ENCODE peak calls at places on chromosomes 2 and 18, in nine cellular contexts. T is psoas muscle, X is right cardiac atrium, R is A673, U is AG10803, V is cardiac fibroblast, Q is fibroblast of villous mesenchyme, F is right atrium auricular region, S is PC-9. C is an unnamed sample.
A peak's percentile ranks its signal among the peaks of the same experiment; 100 is the strongest.

GRCh38 chr2:238887616-238888015 is 39.7 kb downstream of the TWIST2 start:
- DNase-seq in R (no peak), V (no peak), F (no peak), U (no peak), S (no peak), Q (no peak), X (peak; percentile 2), T (no peak), C (no peak)

GRCh38 chr2:13682878-13683277 is 949.6 kb upstream of the LRATD1 start:
- DNase-seq in T (no peak), S (no peak), R (no peak), Q (peak; percentile 27), F (no peak), X (no peak), V (peak; percentile 84), U (peak; percentile 20), C (peak; percentile 88)

GRCh38 chr2:88190808-88191721 is 20.9 kb downstream of the THNSL2 start:
- DNase-seq in S (peak; percentile 43), Q (peak; percentile 39), U (peak; percentile 35), V (peak; percentile 23), X (no peak), R (peak; percentile 49), F (no peak), T (no peak), C (no peak)

GRCh38 chr18:48590678-48591077 is 51.8 kb downstream of the CTIF start:
- DNase-seq in F (no peak), X (no peak), Q (peak; percentile 65), S (peak; percentile 48), T (no peak), R (peak; percentile 66), U (peak; percentile 93), V (peak; percentile 94), C (no peak)

GRCh38 chr18:74412106-74412880 is 44.8 kb downstream of the DIPK1C start:
- DNase-seq in R (no peak), T (no peak), X (no peak), V (no peak), S (no peak), U (no peak), Q (no peak), F (no peak), C (no peak)

GRCh38 chr2:37614061-37614802 is 57.2 kb downstream of the CDC42EP3 start:
- DNase-seq in R (no peak), U (peak; percentile 95), S (no peak), F (no peak), V (peak; percentile 92), T (no peak), X (no peak), Q (peak; percentile 89), C (no peak)

GRCh38 chr2:71720283-71720560 is 266.9 kb downstream of the DYSF start:
- DNase-seq in U (peak; percentile 63), F (no peak), R (no peak), Q (no peak), X (peak; percentile 40), V (no peak), T (no peak), S (no peak), C (no peak)

GRCh38 chr18:306608-307255 is 38.9 kb upstream of the THOC1 start:
- DNase-seq in V (no peak), U (no peak), X (no peak), S (no peak), T (no peak), Q (no peak), F (no peak), R (no peak), C (peak; percentile 58)

GRCh38 chr18:59629894-59630293 is 67.3 kb downstream of the CCBE1 start:
- DNase-seq in F (no peak), T (no peak), R (no peak), X (peak; percentile 55), U (peak; percentile 67), Q (peak; percentile 61), V (no peak), S (no peak), C (no peak)

GRCh38 chr2:222797308-222797707 is 63.5 kb upstream of the ACSL3 start:
- DNase-seq in X (no peak), T (no peak), V (peak; percentile 66), F (no peak), R (peak; percentile 66), S (peak; percentile 68), Q (peak; percentile 29), U (peak; percentile 71), C (no peak)

GRCh38 chr2:174667461-174667860 is 69.9 kb upstream of the WIPF1 start:
- DNase-seq in F (no peak), V (no peak), S (no peak), Q (no peak), T (no peak), R (no peak), X (no peak), U (no peak), C (no peak)

GRCh38 chr18:77086656-77087390 is 45.8 kb downstream of the MBP start:
- DNase-seq in S (peak; percentile 50), U (peak; percentile 11), Q (peak; percentile 63), R (no peak), X (no peak), F (no peak), V (peak; percentile 63), T (peak; percentile 42), C (no peak)

GRCh38 chr2:187220100-187220499 is 228.0 kb downstream of the CALCRL start:
- DNase-seq in X (no peak), S (no peak), F (no peak), V (no peak), U (no peak), R (no peak), T (no peak), Q (no peak), C (no peak)

GRCh38 chr2:23385748-23386421 is 906 bp downstream of the KLHL29 start:
- DNase-seq in S (no peak), T (peak; percentile 39), V (peak; percentile 33), R (peak; percentile 38), X (peak; percentile 26), U (peak; percentile 34), F (no peak), Q (no peak), C (no peak)

GRCh38 chr2:65377556-65378307 is 54.7 kb downstream of the SPRED2 start:
- DNase-seq in Q (peak; percentile 87), U (peak; percentile 77), X (no peak), S (peak; percentile 94), T (no peak), F (no peak), V (peak; percentile 85), R (peak; percentile 52), C (no peak)

GRCh38 chr2:96842600-96842999 is 1.2 kb downstream of the ANKRD23 start:
- DNase-seq in U (no peak), F (peak; percentile 75), S (no peak), T (peak; percentile 85), V (no peak), R (no peak), Q (no peak), X (peak; percentile 64), C (no peak)
- H3K4me3 ChIP-seq in U (no peak overlapping the region), F (peak overlapping the region; percentile 25), S (no peak overlapping the region), T (peak overlapping the region; percentile 71), V (no peak overlapping the region), R (no peak overlapping the region), Q (no peak overlapping the region), X (no peak overlapping the region), C (no peak overlapping the region)

GRCh38 chr2:179049203-179049545 is 763 bp downstream of the CCDC141 start:
- DNase-seq in U (no peak), Q (no peak), R (no peak), F (no peak), V (no peak), T (no peak), X (no peak), S (no peak), C (no peak)

GRCh38 chr2:179049546-179050311 is at the start of gene CCDC141:
- DNase-seq in V (peak; percentile 27), S (no peak), X (peak; percentile 19), Q (no peak), F (no peak), U (no peak), T (no peak), R (no peak), C (no peak)

DNA sequence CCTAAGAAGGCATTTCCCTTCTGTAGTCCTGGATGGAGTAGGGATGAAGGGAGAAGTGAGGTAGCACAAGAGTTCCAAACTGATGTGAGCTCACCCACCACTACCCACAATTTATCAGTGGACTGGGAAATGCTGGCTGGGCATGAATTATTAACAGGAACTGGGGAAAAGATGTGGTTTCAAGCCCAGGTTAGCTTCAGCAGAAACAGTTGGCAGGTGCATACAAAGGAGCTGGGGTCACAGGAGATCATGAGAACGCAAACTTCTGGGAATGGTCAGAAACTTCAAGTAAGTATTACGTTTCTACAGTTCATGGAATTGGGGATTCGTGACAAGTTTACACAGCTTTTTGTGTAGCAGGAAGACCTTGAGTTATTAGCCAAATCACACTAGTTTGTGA is 5.4 kb downstream of the CCDC141 start:
- DNase-seq in X (no peak), V (no peak), S (no peak), F (no peak), Q (no peak), T (no peak), U (no peak), R (no peak), C (no peak)
- H3K4me3 ChIP-seq in X (no peak overlapping the region), V (no peak overlapping the region), S (no peak overlapping the region), F (no peak overlapping the region), Q (no peak overlapping the region), T (no peak overlapping the region), U (no peak overlapping the region), R (no peak overlapping the region), C (no peak overlapping the region)

GRCh38 chr2:168639024-168639423 is 163.4 kb upstream of the NOSTRIN start:
- DNase-seq in R (no peak), S (no peak), T (no peak), V (no peak), X (no peak), F (no peak), U (no peak), Q (peak; percentile 72), C (no peak)
- H3K4me3 ChIP-seq in R (no peak overlapping the region), S (no peak overlapping the region), T (no peak overlapping the region), V (no peak overlapping the region), X (no peak overlapping the region), F (no peak overlapping the region), U (no peak overlapping the region), Q (no peak overlapping the region), C (no peak overlapping the region)

GRCh38 chr2:137005173-137005572 is 239.8 kb downstream of the THSD7B start:
- DNase-seq in F (no peak), V (no peak), U (no peak), Q (no peak), X (no peak), R (no peak), T (no peak), S (no peak), C (no peak)

GRCh38 chr2:137009953-137010352 is 244.6 kb downstream of the THSD7B start:
- DNase-seq in X (no peak), V (no peak), T (no peak), S (no peak), Q (no peak), F (no peak), U (no peak), R (no peak), C (no peak)

GRCh38 chr2:137002911-137003310 is 237.6 kb downstream of the THSD7B start:
- DNase-seq in S (no peak), X (no peak), V (no peak), T (no peak), U (no peak), Q (no peak), R (no peak), F (no peak), C (no peak)

DNA sequence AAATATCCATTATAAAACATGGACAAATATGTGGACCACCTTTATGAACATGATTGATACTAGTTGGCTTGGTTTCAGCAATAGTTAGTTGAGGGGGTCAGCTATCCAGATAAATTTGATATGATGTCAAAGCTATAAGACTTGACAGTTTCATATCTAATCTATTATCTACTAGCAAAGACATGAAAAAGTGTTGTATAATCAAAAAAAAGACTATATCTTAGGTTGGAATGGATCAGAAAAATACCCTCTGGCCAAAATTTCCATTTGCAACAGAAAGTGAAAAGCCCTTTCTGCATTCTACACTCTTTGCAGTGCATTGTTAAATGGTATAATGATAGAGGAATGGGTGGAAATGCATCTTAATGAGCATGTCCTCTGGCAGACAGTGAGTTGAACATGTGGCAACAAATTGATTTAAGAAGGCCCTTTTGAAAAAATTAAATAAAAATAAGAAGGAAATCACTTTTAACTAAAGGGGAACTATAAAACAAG is 242.6 kb downstream of the THSD7B start:
- DNase-seq in U (no peak), S (no peak), Q (no peak), R (no peak), F (no peak), T (no peak), V (no peak), X (no peak), C (no peak)
- H3K4me3 ChIP-seq in U (no peak overlapping the region), S (no peak overlapping the region), Q (no peak overlapping the region), R (no peak overlapping the region), F (no peak overlapping the region), T (no peak overlapping the region), V (no peak overlapping the region), X (no peak overlapping the region), C (no peak overlapping the region)